ENCODE peak calls at places on chromosomes 12 and 14, in seven cellular contexts. A, M, E, U, P, X and G are unnamed samples.

GRCh38 chr14:65880507-65880906 is 468.0 kb downstream of the FUT8 start:
- DNase-seq in P (no peak), E (no peak), M (no peak), X (no peak), A (no peak), U (no peak), G (no peak)

GRCh38 chr14:82354126-82354525 is 820.5 kb upstream of the SEL1L start:
- DNase-seq in U (no peak), E (no peak), X (no peak), M (no peak), P (no peak), A (no peak), G (no peak)

GRCh38 chr14:105180598-105181528 is at the start of gene NUDT14:
- DNase-seq in X (peak; percentile 33), E (peak; percentile 77), M (peak; percentile 87), U (peak; percentile 82), A (peak; percentile 85), P (peak; percentile 67), G (no peak)

GRCh38 chr14:90460136-90460535 is 63.3 kb downstream of the CALM1 start:
- DNase-seq in M (no peak), P (no peak), X (no peak), E (no peak), A (no peak), U (no peak), G (no peak)

GRCh38 chr14:58535084-58535483 is 102.7 kb upstream of the DACT1 start:
- DNase-seq in U (no peak), M (no peak), X (no peak), A (no peak), E (no peak), P (no peak), G (no peak)

GRCh38 chr12:92503029-92503931 is 199.5 kb upstream of the PLEKHG7 start:
- DNase-seq in X (no peak), A (no peak), U (no peak), E (no peak), M (no peak), P (no peak), G (no peak)

GRCh38 chr14:24441485-24441884 is 1.1 kb downstream of the SDR39U1 start:
- DNase-seq in E (no peak), A (no peak), M (no peak), X (no peak), P (no peak), U (no peak), G (no peak)

GRCh38 chr14:100636559-100636958 is 49.3 kb upstream of the BEGAIN start:
- DNase-seq in A (no peak), P (no peak), E (no peak), M (no peak), U (no peak), X (no peak), G (no peak)

GRCh38 chr12:39123580-39123979 is 218.2 kb upstream of the CPNE8 start:
- DNase-seq in E (no peak), M (no peak), P (peak; percentile 97), A (no peak), X (no peak), U (no peak), G (no peak)

GRCh38 chr14:100810861-100811461 is 15.0 kb upstream of the MEG3 start:
- DNase-seq in A (no peak), M (no peak), U (no peak), P (peak; percentile 22), X (no peak), E (no peak), G (no peak)

GRCh38 chr14:94921870-94922585 is 152.1 kb upstream of the GSC start:
- DNase-seq in M (no peak), P (no peak), U (no peak), X (peak; percentile 40), E (no peak), A (no peak), G (no peak)

GRCh38 chr14:103030741-103031565 is 26.4 kb downstream of the CDC42BPB start:
- DNase-seq in M (no peak), P (peak; percentile 18), X (no peak), U (no peak), A (no peak), E (no peak), G (peak; percentile 42)

GRCh38 chr14:68249534-68250517 is 430.2 kb downstream of the RAD51B start:
- DNase-seq in U (no peak), M (no peak), P (no peak), X (no peak), E (no peak), A (no peak), G (no peak)

GRCh38 chr12:104370989-104371870 is 67.7 kb downstream of the EID3 start:
- DNase-seq in P (peak; percentile 94), A (peak; percentile 86), M (no peak), X (no peak), U (no peak), E (no peak), G (no peak)

GRCh38 chr14:38553586-38553985 is 297.7 kb upstream of the CLEC14A start:
- DNase-seq in U (no peak), E (no peak), A (no peak), M (no peak), P (no peak), X (no peak), G (no peak)

GRCh38 chr12:54379401-54380201 is 4.9 kb downstream of the ZNF385A start:
- DNase-seq in A (peak; percentile 96), E (peak; percentile 94), X (peak; percentile 91), P (peak; percentile 95), U (peak; percentile 92), M (peak; percentile 93), G (peak; percentile 83)

GRCh38 chr12:54381136-54381535 is 3.4 kb downstream of the ZNF385A start:
- DNase-seq in M (no peak), X (no peak), P (no peak), U (no peak), A (no peak), E (no peak), G (no peak)

GRCh38 chr12:54377797-54378515 is 6.6 kb downstream of the ZNF385A start:
- DNase-seq in A (no peak), X (no peak), E (no peak), U (no peak), M (no peak), P (no peak), G (no peak)

GRCh38 chr12:54376596-54377468 is 7.7 kb downstream of the ZNF385A start:
- DNase-seq in U (no peak), P (peak; percentile 85), X (peak; percentile 57), M (no peak), E (no peak), A (no peak), G (no peak)

DNA sequence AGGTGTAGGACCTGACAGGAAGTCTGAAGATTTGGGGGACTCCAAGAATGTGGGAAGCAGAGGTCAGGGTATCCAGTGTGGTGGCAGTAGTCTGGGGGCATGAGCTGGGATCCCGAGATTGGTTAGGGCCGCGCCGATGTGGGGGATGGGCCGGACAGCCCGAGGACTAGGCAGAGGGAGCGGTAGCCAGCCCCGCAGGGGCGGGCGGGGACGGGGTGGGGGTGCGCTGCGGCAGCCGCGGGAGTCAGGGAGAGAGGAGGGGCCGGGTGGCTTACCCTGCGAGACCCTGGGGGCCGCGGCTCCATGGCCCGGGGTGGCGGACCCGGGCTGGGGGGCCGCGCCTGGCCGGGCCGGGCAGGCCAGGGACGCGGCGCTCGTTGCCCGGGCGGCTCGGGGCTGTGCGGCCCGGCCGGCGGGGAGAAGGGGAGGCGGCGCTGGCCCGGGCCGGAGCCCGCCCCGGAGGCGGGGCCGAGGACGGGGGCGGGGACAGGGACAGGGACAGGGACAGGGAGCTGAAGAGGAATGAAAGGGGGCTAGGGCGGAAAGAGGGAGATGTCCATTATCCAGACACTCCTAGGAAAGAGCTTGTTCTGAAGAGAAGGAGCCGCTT is 5.6 kb downstream of the ZNF385A start:
- DNase-seq in E (peak; percentile 83), U (peak; percentile 59), A (peak; percentile 88), M (peak; percentile 55), X (no peak), P (peak; percentile 86), G (no peak)
- H3K4me3 ChIP-seq in E (peak overlapping the region; percentile 48), U (peak overlapping the region; percentile 21), A (peak overlapping the region; percentile 61), M (peak overlapping the region; percentile 49), X (peak overlapping the region; percentile 48), P (no peak overlapping the region), G (peak overlapping the region; percentile 3)

GRCh38 chr14:61505815-61506809 is 184.7 kb downstream of the PRKCH start:
- DNase-seq in M (no peak), X (no peak), E (no peak), U (no peak), P (peak; percentile 77), A (no peak), G (no peak)

GRCh38 chr14:61512026-61512425 is 183.3 kb upstream of the HIF1A start:
- DNase-seq in P (no peak), M (no peak), E (no peak), X (no peak), A (no peak), U (no peak), G (no peak)

GRCh38 chr14:61511558-61511924 is 183.8 kb upstream of the HIF1A start:
- DNase-seq in P (no peak), M (peak; percentile 52), E (no peak), A (no peak), X (no peak), U (no peak), G (no peak)

GRCh38 chr14:61510736-61511557 is 184.4 kb upstream of the HIF1A start:
- DNase-seq in E (no peak), U (no peak), X (no peak), A (no peak), P (no peak), M (no peak), G (no peak)

DNA sequence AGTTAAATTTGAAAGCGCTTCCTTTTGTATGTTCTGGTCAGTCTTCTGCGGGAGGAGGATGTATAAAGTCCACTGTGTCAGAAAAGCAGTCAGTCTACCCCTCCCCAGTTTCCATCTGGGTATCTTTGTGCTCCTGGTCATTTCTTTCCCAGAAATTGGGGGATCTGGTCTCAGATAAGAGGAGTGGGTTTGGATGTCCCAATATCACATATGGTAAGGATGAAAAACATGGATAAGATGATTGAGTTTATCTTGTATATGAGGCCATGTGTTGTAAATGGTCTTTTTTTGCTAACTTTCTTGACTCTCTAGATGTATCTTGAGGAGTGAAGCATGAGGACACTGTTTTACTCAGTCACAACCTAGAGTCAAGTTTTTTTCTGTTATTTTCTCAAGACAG is 186.8 kb upstream of the HIF1A start:
- DNase-seq in M (no peak), X (no peak), A (no peak), E (no peak), U (no peak), P (no peak), G (no peak)
- H3K4me1 ChIP-seq in M (peaks cover 47% of the 10 kb centered on the region), X (peaks cover 8% of the 10 kb centered on the region), A (peaks cover 31% of the 10 kb centered on the region), E (peaks cover 4% of the 10 kb centered on the region), U (peaks cover 72% of the 10 kb centered on the region), P (no peaks in the 10 kb centered on the region), G (peaks cover 29% of the 10 kb centered on the region)

DNA sequence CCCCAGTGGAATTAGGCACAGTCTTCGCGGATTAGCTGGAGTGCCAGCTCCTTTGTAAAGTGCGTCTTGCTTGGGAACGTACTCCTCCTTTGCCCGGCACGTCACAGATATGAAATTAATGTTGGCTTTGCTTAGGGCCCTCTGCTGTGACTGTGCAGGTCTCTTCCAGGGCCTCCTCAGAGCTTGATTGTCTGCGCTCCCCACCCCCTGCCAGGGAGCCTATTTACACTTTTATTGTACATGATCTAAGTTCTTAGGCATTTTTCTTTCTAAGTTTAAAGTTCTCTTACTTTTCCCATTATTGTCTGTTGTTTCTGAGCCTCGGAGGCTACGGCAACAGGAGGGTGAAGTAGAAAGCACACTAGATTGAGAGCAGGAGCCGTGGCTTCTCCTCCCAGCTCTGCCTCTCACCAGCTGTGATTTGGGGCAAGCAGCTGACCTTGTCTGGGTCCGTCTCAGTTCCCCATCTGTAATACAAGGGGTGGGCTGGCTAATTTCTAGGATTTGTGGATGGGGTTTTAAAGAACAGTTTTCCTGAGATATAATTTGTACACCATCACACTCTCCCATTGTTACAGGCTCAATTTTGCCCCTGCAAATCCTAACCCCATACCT is 81.8 kb downstream of the TSPAN9 start:
- DNase-seq in A (no peak), E (no peak), P (no peak), M (no peak), X (no peak), U (no peak), G (no peak)
- H3K27ac ChIP-seq in A (no peak overlapping the region), E (no peak overlapping the region), P (no peak overlapping the region), M (peak overlapping the region; percentile 2), X (no peak overlapping the region), U (no peak overlapping the region), G (no peak overlapping the region)

GRCh38 chr12:57205931-57206330 is 10.7 kb upstream of the NXPH4 start:
- DNase-seq in P (no peak), M (no peak), A (no peak), U (no peak), E (no peak), X (no peak), G (no peak)
- H3K4me3 ChIP-seq in P (no peak overlapping the region), M (no peak overlapping the region), A (no peak overlapping the region), U (no peak overlapping the region), E (no peak overlapping the region), X (no peak overlapping the region), G (no peak overlapping the region)